ENCODE peak calls at places on chromosomes 1 and 21, in six cellular contexts. U is CD8-positive, alpha-beta memory T cell; Z is endothelial cell of umbilical vein; C is SK-N-SH; K is cardiac muscle cell; Q is A549. T is an unnamed sample.

GRCh38 chr1:56867491-56867890 is 12.9 kb downstream of the C8A start:
- DNase-seq in U (no peak), Z (no peak), C (no peak), K (no peak), Q (no peak), T (no peak)

GRCh38 chr1:226872455-226872854 is 2.0 kb downstream of the PSEN2 start:
- DNase-seq in U (no peak), Z (peak; percentile 83), C (no peak), K (peak; percentile 53), Q (no peak), T (no peak)

GRCh38 chr1:47865881-47866535 is 131.2 kb downstream of the TRABD2B start:
- DNase-seq in U (no peak), Z (no peak), C (no peak), K (no peak), Q (peak; percentile 3), T (no peak)

GRCh38 chr1:76023669-76024407 is 50.7 kb upstream of the ST6GALNAC3 start:
- DNase-seq in U (peak; percentile 17), Z (no peak), C (no peak), K (peak; percentile 6), Q (no peak), T (no peak)

GRCh38 chr1:168439451-168440375 is 104.1 kb downstream of the XCL2 start:
- DNase-seq in U (peak; percentile 80), Z (peak; percentile 63), C (peak; percentile 72), K (peak; percentile 96), Q (peak; percentile 86), T (peak; percentile 61)

GRCh38 chr21:36973986-36974850 is 7.7 kb upstream of the HLCS start:
- DNase-seq in U (no peak), Z (no peak), C (no peak), K (no peak), Q (peak; percentile 21), T (no peak)

GRCh38 chr1:6809461-6809860 is 24.2 kb downstream of the CAMTA1 start:
- DNase-seq in U (no peak), Z (no peak), C (no peak), K (no peak), Q (no peak), T (no peak)

GRCh38 chr21:37398697-37399096 is 32.1 kb downstream of the DYRK1A start:
- DNase-seq in U (peak; percentile 49), Z (no peak), C (no peak), K (no peak), Q (no peak), T (no peak)

GRCh38 chr1:243799908-243800307 is 50.1 kb downstream of the AKT3 start:
- DNase-seq in U (no peak), Z (no peak), C (no peak), K (peak; percentile 12), Q (no peak), T (no peak)

GRCh38 chr1:228988655-228989054 is 253.4 kb downstream of the RHOU start:
- DNase-seq in U (no peak), Z (no peak), C (no peak), K (peak; percentile 21), Q (no peak), T (peak; percentile 55)

GRCh38 chr1:237258871-237259270 is 216.9 kb downstream of the RYR2 start:
- DNase-seq in U (no peak), Z (no peak), C (peak; percentile 66), K (peak; percentile 1), Q (no peak), T (peak; percentile 77)

GRCh38 chr1:12485231-12486172 is 132.5 kb downstream of the DHRS3 start:
- DNase-seq in U (no peak), Z (no peak), C (peak; percentile 71), K (peak; percentile 30), Q (no peak), T (no peak)

GRCh38 chr1:62492521-62492920 is 55.7 kb downstream of the USP1 start:
- DNase-seq in U (no peak), Z (no peak), C (no peak), K (no peak), Q (no peak), T (no peak)

GRCh38 chr1:162035241-162035640 is 11.6 kb upstream of the OLFML2B start:
- DNase-seq in U (no peak), Z (peak; percentile 60), C (no peak), K (peak; percentile 33), Q (no peak), T (no peak)

GRCh38 chr1:211638723-211639122 is 36.7 kb downstream of the NEK2 start:
- DNase-seq in U (no peak), Z (no peak), C (no peak), K (peak; percentile 68), Q (peak; percentile 43), T (no peak)

GRCh38 chr1:52683367-52683940 is 14.7 kb downstream of the COA7 start:
- DNase-seq in U (no peak), Z (no peak), C (no peak), K (no peak), Q (no peak), T (no peak)

GRCh38 chr1:15151377-15151806 is 2.2 kb upstream of the TMEM51 start:
- DNase-seq in U (no peak), Z (no peak), C (peak; percentile 78), K (no peak), Q (no peak), T (no peak)
- H3K4me3 ChIP-seq in U (no peak overlapping the region), Z (no peak overlapping the region), C (peak overlapping the region; percentile 21), K (no peak overlapping the region), Q (no peak overlapping the region), T (no peak overlapping the region)

GRCh38 chr1:63686696-63687095 is 87.1 kb upstream of the ROR1 start:
- DNase-seq in U (no peak), Z (no peak), C (no peak), K (no peak), Q (no peak), T (no peak)
- H3K27ac ChIP-seq in U (no peak overlapping the region), Z (no peak overlapping the region), C (no peak overlapping the region), K (no peak overlapping the region), Q (no peak overlapping the region), T (no peak overlapping the region)

DNA sequence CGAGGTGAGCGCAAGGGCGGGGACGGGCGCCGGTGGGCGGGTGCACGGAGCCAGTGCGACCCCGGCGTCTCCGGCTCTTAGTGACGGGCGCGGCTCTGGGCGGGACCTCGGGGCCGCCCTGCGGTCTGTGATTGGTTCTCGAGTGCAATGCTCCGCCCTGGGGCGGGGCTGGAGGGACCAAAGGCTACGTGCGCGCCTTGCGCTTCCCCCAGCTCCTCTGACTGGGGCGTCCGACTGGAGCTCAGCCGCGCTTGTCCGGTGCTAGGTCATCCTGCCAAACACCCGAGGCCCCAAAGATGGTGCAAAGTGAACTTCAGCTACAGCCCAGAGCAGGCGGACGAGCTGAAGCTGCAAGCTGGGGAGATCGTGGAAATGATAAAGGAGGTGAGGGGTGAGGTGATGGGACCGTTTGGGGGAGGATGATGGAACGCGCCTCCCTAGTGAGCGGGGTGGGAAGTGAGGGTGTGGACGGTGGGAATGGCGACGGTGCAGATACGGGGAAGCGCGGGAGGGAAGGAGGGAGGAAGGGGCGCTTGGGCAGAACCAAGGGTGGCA is 811 bp downstream of the SH3D21 start:
- DNase-seq in U (peak; percentile 96), Z (peak; percentile 97), C (peak; percentile 99), K (peak; percentile 93), Q (peak; percentile 87), T (peak; percentile 97)
- H3K4me1 ChIP-seq in U (peaks cover 14% of the 10 kb centered on the region), Z (peaks cover 15% of the 10 kb centered on the region), C (no peaks in the 10 kb centered on the region), K (peaks cover 13% of the 10 kb centered on the region), Q (peaks cover 18% of the 10 kb centered on the region), T (peaks cover 4% of the 10 kb centered on the region)

GRCh38 chr1:31412732-31413404 is at the start of gene SERINC2:
- DNase-seq in U (peak; percentile 14), Z (no peak), C (peak; percentile 89), K (no peak), Q (no peak), T (no peak)

GRCh38 chr1:31409946-31410858 is 2.8 kb upstream of the SERINC2 start:
- DNase-seq in U (no peak), Z (no peak), C (no peak), K (peak; percentile 25), Q (no peak), T (no peak)

GRCh38 chr1:31410871-31411270 is 2.1 kb upstream of the SERINC2 start:
- DNase-seq in U (no peak), Z (no peak), C (no peak), K (peak; percentile 62), Q (no peak), T (no peak)

GRCh38 chr1:31413405-31414005 is 492 bp downstream of the SERINC2 start:
- DNase-seq in U (peak; percentile 11), Z (peak; percentile 44), C (peak; percentile 85), K (peak; percentile 39), Q (peak; percentile 48), T (peak; percentile 91)

GRCh38 chr1:31412205-31412604 is 808 bp upstream of the SERINC2 start:
- DNase-seq in U (no peak), Z (no peak), C (no peak), K (no peak), Q (no peak), T (no peak)
- H3K4me3 ChIP-seq in U (no peak overlapping the region), Z (no peak overlapping the region), C (no peak overlapping the region), K (no peak overlapping the region), Q (peak overlapping the region; percentile 62), T (no peak overlapping the region)

DNA sequence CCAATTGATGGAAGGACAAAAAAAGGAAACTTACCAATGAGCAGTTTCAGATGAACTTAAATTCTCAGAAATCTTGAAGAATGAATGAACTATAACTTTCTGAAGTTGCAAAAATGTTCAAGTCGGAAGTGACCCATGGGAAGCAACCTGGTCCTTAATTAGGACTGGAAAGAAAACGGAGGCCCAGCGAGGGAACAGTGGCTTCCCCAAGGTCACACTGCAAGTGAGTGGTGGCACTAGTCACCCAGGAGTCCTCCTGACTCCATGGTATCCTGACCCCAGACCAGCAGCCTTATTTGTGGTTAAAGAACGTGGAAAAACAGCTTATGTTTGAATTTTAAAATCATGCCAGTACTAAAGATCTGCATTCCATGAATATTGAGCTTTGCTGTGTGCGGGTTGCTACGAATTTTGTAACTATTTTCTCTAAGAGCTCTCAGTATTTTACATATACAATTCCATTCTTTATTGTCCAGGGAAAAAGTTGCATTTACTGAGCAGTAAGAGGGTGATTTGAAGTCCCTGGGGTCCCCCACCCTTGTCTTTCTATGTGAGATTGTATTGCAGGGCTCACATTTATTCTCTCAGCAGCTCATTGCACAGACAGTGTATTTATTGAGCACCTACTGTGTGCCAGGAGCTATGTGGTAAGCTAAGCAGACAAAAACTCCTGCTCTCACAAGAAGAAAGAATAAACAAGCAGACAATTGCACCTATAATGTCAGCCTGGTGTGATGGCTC is 61.5 kb upstream of the ATP5PO start:
- DNase-seq in U (no peak), Z (no peak), C (no peak), K (no peak), Q (no peak), T (no peak)
- H3K27ac ChIP-seq in U (peak overlapping the region; percentile 83), Z (no peak overlapping the region), C (peak overlapping the region; percentile 79), K (peak overlapping the region; percentile 96), Q (peak overlapping the region; percentile 84), T (peak overlapping the region; percentile 61)

GRCh38 chr1:39405358-39405757 is 86.1 kb upstream of the BMP8A start:
- DNase-seq in U (no peak), Z (no peak), C (no peak), K (peak; percentile 24), Q (no peak), T (no peak)
- H3K4me1 ChIP-seq in U (peaks cover 20% of the 10 kb centered on the region), Z (peaks cover 27% of the 10 kb centered on the region), C (peaks cover 45% of the 10 kb centered on the region), K (peaks cover 14% of the 10 kb centered on the region), Q (peaks cover 45% of the 10 kb centered on the region), T (peaks cover 8% of the 10 kb centered on the region)